ENCODE peak calls at places on chromosomes 13 and 19, in eight cellular contexts. One of them, this sample, is unnamed.

GRCh38 chr13:39527961-39528720 is 74.9 kb downstream of the LHFPL6 start:
- DNase-seq in OCI-LY7: no peak
- DNase-seq in mucosa of gallbladder: no peak
- DNase-seq in Calu3: no peak
- DNase-seq in occipital lobe: peak; percentile 33
- DNase-seq in HT1080: peak; percentile 96
- DNase-seq in HAP-1: no peak
- DNase-seq in Caki2: peak; percentile 38
- DNase-seq in this sample: peak; percentile 89

GRCh38 chr13:59651479-59651878 is 512.2 kb downstream of the DIAPH3 start:
- DNase-seq in mucosa of gallbladder: no peak
- DNase-seq in Caki2: no peak
- DNase-seq in occipital lobe: no peak
- DNase-seq in OCI-LY7: no peak
- DNase-seq in Calu3: no peak
- DNase-seq in HAP-1: no peak
- DNase-seq in HT1080: no peak
- DNase-seq in this sample: no peak

GRCh38 chr19:54600228-54600627 is 6.8 kb downstream of the LILRA1 start:
- DNase-seq in HT1080: no peak
- DNase-seq in HAP-1: no peak
- DNase-seq in OCI-LY7: no peak
- DNase-seq in Calu3: no peak
- DNase-seq in occipital lobe: no peak
- DNase-seq in Caki2: no peak
- DNase-seq in mucosa of gallbladder: no peak
- DNase-seq in this sample: no peak

GRCh38 chr19:49213791-49214190 is 56.2 kb downstream of the TRPM4 start:
- DNase-seq in occipital lobe: no peak
- DNase-seq in OCI-LY7: no peak
- DNase-seq in Calu3: peak; percentile 25
- DNase-seq in HAP-1: peak; percentile 52
- DNase-seq in mucosa of gallbladder: no peak
- DNase-seq in HT1080: no peak
- DNase-seq in Caki2: no peak
- DNase-seq in this sample: no peak

GRCh38 chr13:31896427-31896826 is 135.1 kb upstream of the FRY start:
- DNase-seq in Caki2: no peak
- DNase-seq in OCI-LY7: no peak
- DNase-seq in Calu3: no peak
- DNase-seq in HAP-1: peak; percentile 69
- DNase-seq in mucosa of gallbladder: no peak
- DNase-seq in occipital lobe: no peak
- DNase-seq in HT1080: peak; percentile 24
- DNase-seq in this sample: peak; percentile 94

GRCh38 chr19:14582894-14583340 is at the start of gene CLEC17A:
- DNase-seq in occipital lobe: no peak
- DNase-seq in Caki2: no peak
- DNase-seq in mucosa of gallbladder: no peak
- DNase-seq in Calu3: no peak
- DNase-seq in OCI-LY7: peak; percentile 96
- DNase-seq in HAP-1: no peak
- DNase-seq in HT1080: no peak
- DNase-seq in this sample: no peak

GRCh38 chr19:42091300-42092266 is 15.6 kb downstream of the ZNF574 start:
- DNase-seq in HAP-1: no peak
- DNase-seq in HT1080: no peak
- DNase-seq in OCI-LY7: no peak
- DNase-seq in Calu3: peak; percentile 67
- DNase-seq in mucosa of gallbladder: no peak
- DNase-seq in occipital lobe: no peak
- DNase-seq in Caki2: no peak
- DNase-seq in this sample: no peak

GRCh38 chr13:101579291-101579802 is 126.9 kb downstream of the ITGBL1 start:
- DNase-seq in HAP-1: no peak
- DNase-seq in Caki2: peak; percentile 81
- DNase-seq in HT1080: peak; percentile 51
- DNase-seq in Calu3: peak; percentile 1
- DNase-seq in occipital lobe: no peak
- DNase-seq in mucosa of gallbladder: no peak
- DNase-seq in OCI-LY7: no peak
- DNase-seq in this sample: no peak

GRCh38 chr13:24083722-24084421 is 76.6 kb upstream of the SPATA13 start:
- DNase-seq in HAP-1: no peak
- DNase-seq in occipital lobe: no peak
- DNase-seq in HT1080: no peak
- DNase-seq in Caki2: no peak
- DNase-seq in Calu3: no peak
- DNase-seq in OCI-LY7: no peak
- DNase-seq in mucosa of gallbladder: no peak
- DNase-seq in this sample: no peak

GRCh38 chr13:112771139-112771876 is 81.5 kb downstream of the ATP11A start:
- DNase-seq in Caki2: no peak
- DNase-seq in OCI-LY7: no peak
- DNase-seq in occipital lobe: no peak
- DNase-seq in HAP-1: no peak
- DNase-seq in HT1080: no peak
- DNase-seq in mucosa of gallbladder: no peak
- DNase-seq in Calu3: no peak
- DNase-seq in this sample: no peak

GRCh38 chr13:97235549-97236206 is 13.5 kb downstream of the MBNL2 start:
- DNase-seq in OCI-LY7: no peak
- DNase-seq in Caki2: no peak
- DNase-seq in Calu3: no peak
- DNase-seq in HAP-1: no peak
- DNase-seq in mucosa of gallbladder: no peak
- DNase-seq in occipital lobe: no peak
- DNase-seq in HT1080: no peak
- DNase-seq in this sample: no peak

GRCh38 chr13:109154146-109154545 is 524.7 kb downstream of the MYO16 start:
- DNase-seq in Caki2: no peak
- DNase-seq in HT1080: no peak
- DNase-seq in HAP-1: no peak
- DNase-seq in mucosa of gallbladder: no peak
- DNase-seq in Calu3: no peak
- DNase-seq in occipital lobe: no peak
- DNase-seq in OCI-LY7: no peak
- DNase-seq in this sample: no peak

GRCh38 chr13:25494708-25495411 is 123.1 kb downstream of the ATP8A2 start:
- DNase-seq in Calu3: no peak
- DNase-seq in mucosa of gallbladder: no peak
- DNase-seq in HT1080: no peak
- DNase-seq in OCI-LY7: no peak
- DNase-seq in Caki2: no peak
- DNase-seq in occipital lobe: no peak
- DNase-seq in HAP-1: no peak
- DNase-seq in this sample: no peak

GRCh38 chr19:42124386-42124901 is 7.8 kb downstream of the POU2F2 start:
- DNase-seq in OCI-LY7: no peak
- DNase-seq in occipital lobe: no peak
- DNase-seq in HT1080: no peak
- DNase-seq in Calu3: no peak
- DNase-seq in Caki2: no peak
- DNase-seq in mucosa of gallbladder: no peak
- DNase-seq in HAP-1: no peak
- DNase-seq in this sample: no peak

GRCh38 chr13:95256086-95256485 is 45.2 kb downstream of the ABCC4 start:
- DNase-seq in Caki2: peak; percentile 83
- DNase-seq in mucosa of gallbladder: peak; percentile 58
- DNase-seq in Calu3: peak; percentile 37
- DNase-seq in occipital lobe: no peak
- DNase-seq in HT1080: peak; percentile 97
- DNase-seq in OCI-LY7: no peak
- DNase-seq in HAP-1: no peak
- DNase-seq in this sample: peak; percentile 76

GRCh38 chr13:95113601-95114000 is 187.7 kb downstream of the ABCC4 start:
- DNase-seq in HAP-1: peak; percentile 57
- DNase-seq in Calu3: no peak
- DNase-seq in Caki2: no peak
- DNase-seq in OCI-LY7: no peak
- DNase-seq in HT1080: no peak
- DNase-seq in occipital lobe: no peak
- DNase-seq in mucosa of gallbladder: no peak
- DNase-seq in this sample: no peak

GRCh38 chr19:11261902-11262839 is at the start of gene DOCK6:
- DNase-seq in HT1080: no peak
- DNase-seq in mucosa of gallbladder: no peak
- DNase-seq in Calu3: peak; percentile 49
- DNase-seq in HAP-1: peak; percentile 60
- DNase-seq in OCI-LY7: peak; percentile 68
- DNase-seq in occipital lobe: no peak
- DNase-seq in Caki2: no peak
- DNase-seq in this sample: no peak

GRCh38 chr19:19050731-19051130 is 13.1 kb upstream of the SLC25A42 start:
- DNase-seq in HT1080: no peak
- DNase-seq in occipital lobe: no peak
- DNase-seq in Caki2: no peak
- DNase-seq in OCI-LY7: no peak
- DNase-seq in HAP-1: no peak
- DNase-seq in Calu3: no peak
- DNase-seq in mucosa of gallbladder: no peak
- DNase-seq in this sample: no peak

GRCh38 chr19:28213476-28214082 is 999.4 kb downstream of the UQCRFS1 start:
- DNase-seq in HT1080: peak; percentile 84
- DNase-seq in OCI-LY7: peak; percentile 30
- DNase-seq in HAP-1: no peak
- DNase-seq in Calu3: no peak
- DNase-seq in Caki2: peak; percentile 82
- DNase-seq in occipital lobe: no peak
- DNase-seq in mucosa of gallbladder: no peak
- DNase-seq in this sample: no peak

GRCh38 chr19:30539315-30539714 is 167.1 kb downstream of the ZNF536 start:
- DNase-seq in mucosa of gallbladder: no peak
- DNase-seq in occipital lobe: no peak
- DNase-seq in Caki2: no peak
- DNase-seq in HT1080: no peak
- DNase-seq in Calu3: no peak
- DNase-seq in HAP-1: no peak
- DNase-seq in OCI-LY7: no peak
- DNase-seq in this sample: no peak

GRCh38 chr13:109704771-109705628 is 81.4 kb downstream of the IRS2 start:
- DNase-seq in HT1080: no peak
- DNase-seq in HAP-1: no peak
- DNase-seq in Caki2: no peak
- DNase-seq in OCI-LY7: no peak
- DNase-seq in mucosa of gallbladder: peak; percentile 40
- DNase-seq in occipital lobe: no peak
- DNase-seq in Calu3: peak; percentile 4
- DNase-seq in this sample: no peak

GRCh38 chr19:782195-783043 is 14.8 kb upstream of the PTBP1 start:
- DNase-seq in Calu3: peak; percentile 53
- DNase-seq in HAP-1: peak; percentile 86
- DNase-seq in HT1080: peak; percentile 52
- DNase-seq in Caki2: peak; percentile 85
- DNase-seq in occipital lobe: no peak
- DNase-seq in OCI-LY7: no peak
- DNase-seq in mucosa of gallbladder: peak; percentile 76
- DNase-seq in this sample: no peak

GRCh38 chr13:98144501-98145350 is 1.8 kb downstream of the FARP1 start:
- DNase-seq in Calu3: peak; percentile 29
- DNase-seq in OCI-LY7: no peak
- DNase-seq in mucosa of gallbladder: no peak
- DNase-seq in occipital lobe: peak; percentile 6
- DNase-seq in Caki2: peak; percentile 47
- DNase-seq in HAP-1: peak; percentile 84
- DNase-seq in HT1080: peak; percentile 70
- DNase-seq in this sample: peak; percentile 25

GRCh38 chr19:33774751-33775150 is 21.9 kb upstream of the KCTD15 start:
- DNase-seq in HT1080: no peak
- DNase-seq in mucosa of gallbladder: no peak
- DNase-seq in Calu3: no peak
- DNase-seq in occipital lobe: no peak
- DNase-seq in HAP-1: no peak
- DNase-seq in Caki2: no peak
- DNase-seq in OCI-LY7: no peak
- DNase-seq in this sample: no peak

GRCh38 chr19:54469496-54469934 is 3.6 kb downstream of the CDC42EP5 start:
- DNase-seq in Caki2: no peak
- DNase-seq in occipital lobe: no peak
- DNase-seq in HAP-1: peak; percentile 54
- DNase-seq in mucosa of gallbladder: no peak
- DNase-seq in Calu3: no peak
- DNase-seq in HT1080: no peak
- DNase-seq in OCI-LY7: no peak
- DNase-seq in this sample: no peak

GRCh38 chr19:47492571-47493377 is 8.8 kb upstream of the KPTN start:
- DNase-seq in mucosa of gallbladder: no peak
- DNase-seq in HAP-1: no peak
- DNase-seq in Caki2: no peak
- DNase-seq in OCI-LY7: no peak
- DNase-seq in Calu3: no peak
- DNase-seq in occipital lobe: peak; percentile 24
- DNase-seq in HT1080: no peak
- DNase-seq in this sample: no peak

GRCh38 chr13:74696148-74696922 is 562.1 kb upstream of the KLF12 start:
- DNase-seq in HT1080: no peak
- DNase-seq in occipital lobe: no peak
- DNase-seq in OCI-LY7: no peak
- DNase-seq in mucosa of gallbladder: no peak
- DNase-seq in Caki2: no peak
- DNase-seq in Calu3: no peak
- DNase-seq in HAP-1: no peak
- DNase-seq in this sample: no peak

GRCh38 chr13:100828226-100828625 is 153.6 kb upstream of the TMTC4 start:
- DNase-seq in Calu3: no peak
- DNase-seq in OCI-LY7: no peak
- DNase-seq in occipital lobe: no peak
- DNase-seq in HT1080: peak; percentile 33
- DNase-seq in mucosa of gallbladder: no peak
- DNase-seq in HAP-1: peak; percentile 16
- DNase-seq in Caki2: no peak
- DNase-seq in this sample: no peak

This sample was measured in skeletal muscle cell.